ENCODE peak calls at places on chromosomes 6 and 20, in five cellular contexts. X is stimulated activated naive CD8-positive, alpha-beta T cell treated with anti-CD3 and anti-CD28 coated beads, Interleukin-15, Interleukin-2, amounts not matched to agents 100 U/mL and 50 U/mL, for 24 hours; A is GM19239; U is HFFc6; F is COR-L47. I is an unnamed sample.

GRCh38 chr6:53089948-53090347 is 24.7 kb downstream of the FBXO9 start:
- DNase-seq in X (no peak), A (no peak), U (no peak), F (no peak), I (no peak)

GRCh38 chr20:63831696-63832686 is 927 bp upstream of the ZBTB46 start:
- DNase-seq in X (no peak), A (no peak), U (no peak), F (no peak), I (no peak)

GRCh38 chr20:38430679-38431325 is 4.3 kb downstream of the SNHG17 start:
- DNase-seq in X (no peak), A (no peak), U (no peak), F (no peak), I (no peak)

GRCh38 chr6:24949020-24949569 is 13.3 kb upstream of the RIPOR2 start:
- DNase-seq in X (no peak), A (peak; percentile 30), U (no peak), F (no peak), I (no peak)

GRCh38 chr6:159043986-159044385 is 805 bp downstream of the TAGAP start:
- DNase-seq in X (no peak), A (no peak), U (no peak), F (no peak), I (no peak)

GRCh38 chr6:2245954-2246863 is 804 bp upstream of the GMDS start:
- DNase-seq in X (peak; percentile 51), A (peak; percentile 35), U (peak; percentile 10), F (peak; percentile 93), I (peak; percentile 14)

GRCh38 chr6:167079853-167080297 is 43.0 kb upstream of the CCR6 start:
- DNase-seq in X (peak; percentile 68), A (peak; percentile 61), U (no peak), F (no peak), I (peak; percentile 32)

GRCh38 chr6:146040360-146040759 is 11.5 kb downstream of the GRM1 start:
- DNase-seq in X (no peak), A (no peak), U (no peak), F (no peak), I (no peak)

GRCh38 chr6:156061958-156062661 is 606.5 kb upstream of the NOX3 start:
- DNase-seq in X (no peak), A (no peak), U (no peak), F (no peak), I (no peak)

I was measured in stimulated activated effector memory CD8-positive, alpha-beta T cell treated with anti-CD3 and anti-CD28 coated beads, Interleukin-12 subunit alpha, Interleukin-12 subunit beta, amount 100 ng/mL, for 72 hours.